ENCODE peak calls at places on chromosomes 3 and 15, in seven cellular contexts. Y is hypothalamus; A is testis; Z is heart right ventricle; X is thoracic aorta; E is HTR-8/SVneo; T is activated CD4-positive, alpha-beta T cell treated with anti-CD3 and anti-CD28 coated beads, Interleukin-2, amount 10 ng/mL, durations not matched to agents 7 days and 5 days. K is an unnamed sample.

GRCh38 chr3:67662733-67663132 is 8.3 kb upstream of the SUCLG2 start:
- DNase-seq in T (no peak), A (no peak), Z (no peak), Y (no peak), X (no peak), E (no peak), K (peak)

GRCh38 chr3:172607305-172608121 is 84.3 kb upstream of the TNFSF10 start:
- DNase-seq in Z (peak), E (no peak), X (no peak), T (no peak), A (no peak), Y (no peak), K (no peak)

GRCh38 chr3:177827517-177828249 is 630.4 kb upstream of the TBL1XR1 start:
- DNase-seq in Z (no peak), T (no peak), Y (no peak), E (peak), X (no peak), A (no peak), K (no peak)

GRCh38 chr15:37764733-37765191 is 169.7 kb upstream of the TMCO5A start:
- DNase-seq in X (no peak), Z (no peak), A (peak), T (peak), E (peak), Y (no peak), K (no peak)

GRCh38 chr3:37291275-37291700 is 116.9 kb upstream of the LRRFIP2 start:
- DNase-seq in X (no peak), E (no peak), T (no peak), A (no peak), Y (no peak), Z (no peak), K (no peak)

GRCh38 chr3:130963878-130964277 is 62.7 kb downstream of the ASTE1 start:
- DNase-seq in T (no peak), Z (no peak), A (no peak), E (peak), Y (no peak), X (no peak), K (no peak)

GRCh38 chr3:40043444-40043755 is 234.0 kb downstream of the MYRIP start:
- DNase-seq in A (no peak), E (no peak), T (no peak), Y (no peak), X (no peak), Z (no peak), K (no peak)

GRCh38 chr3:139572847-139573672 is 33.5 kb upstream of the RBP1 start:
- DNase-seq in E (no peak), T (no peak), Y (no peak), Z (no peak), A (no peak), X (no peak), K (no peak)

GRCh38 chr15:43553021-43553420 is 35.6 kb downstream of the MAP1A start:
- DNase-seq in Y (no peak), E (no peak), A (no peak), X (no peak), Z (no peak), T (no peak), K (no peak)

GRCh38 chr3:58018892-58019291 is 10.7 kb downstream of the FLNB start:
- DNase-seq in Y (no peak), T (no peak), Z (no peak), A (no peak), X (no peak), E (no peak), K (no peak)

GRCh38 chr3:44874308-44874707 is at the start of gene TGM4:
- DNase-seq in E (no peak), Z (no peak), Y (no peak), A (no peak), T (no peak), X (no peak), K (no peak)

GRCh38 chr3:72015463-72015862 is 230.5 kb upstream of the PROK2 start:
- DNase-seq in X (no peak), E (no peak), Z (no peak), A (no peak), T (no peak), Y (no peak), K (no peak)

GRCh38 chr3:126130981-126131750 is 47.2 kb upstream of the SLC41A3 start:
- DNase-seq in A (peak), Y (no peak), E (no peak), T (no peak), Z (peak), X (no peak), K (no peak)

GRCh38 chr3:63617391-63617790 is 35.1 kb upstream of the SNTN start:
- DNase-seq in Z (no peak), Y (no peak), X (no peak), T (no peak), A (no peak), E (no peak), K (no peak)

GRCh38 chr3:182490601-182491485 is 302.5 kb upstream of the ATP11B start:
- DNase-seq in T (peak), Z (no peak), X (no peak), E (no peak), A (no peak), Y (no peak), K (no peak)

GRCh38 chr15:76260246-76260938 is 50.9 kb downstream of the ETFA start:
- DNase-seq in E (no peak), A (no peak), X (no peak), Z (no peak), Y (no peak), T (no peak), K (no peak)

GRCh38 chr15:93973287-93973686 is 258.1 kb upstream of the MCTP2 start:
- DNase-seq in E (no peak), T (no peak), Z (peak), A (peak), X (no peak), Y (no peak), K (no peak)

GRCh38 chr3:187044871-187045552 is 94.3 kb downstream of the RPL39L start:
- DNase-seq in X (no peak), A (no peak), E (no peak), Z (peak), Y (no peak), T (no peak), K (no peak)

GRCh38 chr15:59699810-59700431 is 10.8 kb upstream of the BNIP2 start:
- DNase-seq in Y (no peak), Z (no peak), A (no peak), X (no peak), T (no peak), E (no peak), K (no peak)

GRCh38 chr3:115899535-115899934 is 276.2 kb downstream of the GAP43 start:
- DNase-seq in Y (no peak), E (no peak), Z (no peak), X (no peak), T (no peak), A (no peak), K (no peak)

GRCh38 chr15:38868326-38869114 is 303.9 kb upstream of the RASGRP1 start:
- DNase-seq in X (peak), Y (no peak), T (no peak), Z (no peak), A (no peak), E (peak), K (no peak)

GRCh38 chr3:165800970-165801369 is 36.3 kb downstream of the BCHE start:
- DNase-seq in T (no peak), E (no peak), Y (no peak), A (no peak), X (no peak), Z (no peak), K (no peak)

GRCh38 chr15:57133127-57133968 is 214.9 kb downstream of the TCF12 start:
- DNase-seq in X (no peak), Z (no peak), Y (no peak), T (peak), A (no peak), E (no peak), K (no peak)

GRCh38 chr3:16026753-16027152 is 147.7 kb upstream of the GALNT15 start:
- DNase-seq in T (no peak), X (no peak), E (no peak), A (no peak), Z (no peak), Y (no peak), K (no peak)

K was measured in CD4-positive, CD25-positive, alpha-beta regulatory T cell.